ENCODE peak calls at places on chromosome 9, in eight cellular contexts. One of them, this sample, is unnamed.

GRCh38 chr9:87512321-87512720 is 14.7 kb downstream of the DAPK1 start:
- DNase-seq in astrocyte of the spinal cord: no peak
- DNase-seq in Calu3: no peak
- DNase-seq in cardiac fibroblast: no peak
- DNase-seq in WTC11: no peak
- DNase-seq in lung: no peak
- DNase-seq in AG09319: no peak
- DNase-seq in body of pancreas: no peak
- DNase-seq in this sample: no peak

GRCh38 chr9:99031319-99031718 is 73.6 kb upstream of the TGFBR1 start:
- DNase-seq in WTC11: no peak
- DNase-seq in body of pancreas: no peak
- DNase-seq in AG09319: no peak
- DNase-seq in astrocyte of the spinal cord: no peak
- DNase-seq in cardiac fibroblast: no peak
- DNase-seq in Calu3: no peak
- DNase-seq in lung: no peak
- DNase-seq in this sample: no peak

GRCh38 chr9:21964925-21965385 is 29.2 kb downstream of the CDKN2A start:
- DNase-seq in Calu3: peak; percentile 56
- DNase-seq in astrocyte of the spinal cord: peak; percentile 61
- DNase-seq in body of pancreas: peak; percentile 57
- DNase-seq in lung: peak; percentile 39
- DNase-seq in cardiac fibroblast: peak; percentile 81
- DNase-seq in WTC11: no peak
- DNase-seq in AG09319: no peak
- DNase-seq in this sample: no peak

GRCh38 chr9:125411171-125411756 is 149.6 kb downstream of the GAPVD1 start:
- DNase-seq in AG09319: no peak
- DNase-seq in cardiac fibroblast: no peak
- DNase-seq in WTC11: no peak
- DNase-seq in astrocyte of the spinal cord: no peak
- DNase-seq in body of pancreas: no peak
- DNase-seq in Calu3: no peak
- DNase-seq in lung: no peak
- DNase-seq in this sample: no peak

GRCh38 chr9:111959468-111959941 is 62.9 kb downstream of the UGCG start:
- DNase-seq in body of pancreas: peak; percentile 69
- DNase-seq in WTC11: no peak
- DNase-seq in astrocyte of the spinal cord: peak; percentile 69
- DNase-seq in AG09319: peak; percentile 59
- DNase-seq in Calu3: peak; percentile 62
- DNase-seq in cardiac fibroblast: peak; percentile 79
- DNase-seq in lung: no peak
- DNase-seq in this sample: no peak

GRCh38 chr9:118094387-118094786 is 390.2 kb downstream of the TLR4 start:
- DNase-seq in astrocyte of the spinal cord: no peak
- DNase-seq in WTC11: no peak
- DNase-seq in lung: no peak
- DNase-seq in body of pancreas: no peak
- DNase-seq in cardiac fibroblast: no peak
- DNase-seq in Calu3: no peak
- DNase-seq in AG09319: no peak
- DNase-seq in this sample: no peak

GRCh38 chr9:93820667-93821306 is 134.4 kb downstream of the BARX1 start:
- DNase-seq in Calu3: peak; percentile 6
- DNase-seq in cardiac fibroblast: no peak
- DNase-seq in AG09319: no peak
- DNase-seq in body of pancreas: no peak
- DNase-seq in lung: no peak
- DNase-seq in astrocyte of the spinal cord: no peak
- DNase-seq in WTC11: peak; percentile 60
- DNase-seq in this sample: no peak

GRCh38 chr9:116278326-116278725 is 124.7 kb downstream of the PAPPA start:
- DNase-seq in astrocyte of the spinal cord: peak; percentile 28
- DNase-seq in body of pancreas: no peak
- DNase-seq in Calu3: no peak
- DNase-seq in lung: no peak
- DNase-seq in AG09319: no peak
- DNase-seq in WTC11: no peak
- DNase-seq in cardiac fibroblast: peak; percentile 34
- DNase-seq in this sample: no peak

GRCh38 chr9:25814023-25814422 is 135.8 kb upstream of the TUSC1 start:
- DNase-seq in lung: no peak
- DNase-seq in cardiac fibroblast: no peak
- DNase-seq in Calu3: no peak
- DNase-seq in astrocyte of the spinal cord: no peak
- DNase-seq in WTC11: no peak
- DNase-seq in body of pancreas: no peak
- DNase-seq in AG09319: no peak
- DNase-seq in this sample: no peak

GRCh38 chr9:18185196-18185595 is 288.8 kb upstream of the ADAMTSL1 start:
- DNase-seq in body of pancreas: no peak
- DNase-seq in lung: no peak
- DNase-seq in Calu3: peak; percentile 11
- DNase-seq in AG09319: no peak
- DNase-seq in WTC11: no peak
- DNase-seq in cardiac fibroblast: no peak
- DNase-seq in astrocyte of the spinal cord: no peak
- DNase-seq in this sample: no peak

GRCh38 chr9:35726876-35727438 is 5.0 kb downstream of the TLN1 start:
- DNase-seq in lung: no peak
- DNase-seq in WTC11: no peak
- DNase-seq in cardiac fibroblast: peak; percentile 68
- DNase-seq in Calu3: no peak
- DNase-seq in body of pancreas: no peak
- DNase-seq in AG09319: no peak
- DNase-seq in astrocyte of the spinal cord: peak; percentile 48
- DNase-seq in this sample: no peak
- TF ChIP-seq CTCF in lung: no peak
- TF ChIP-seq CTCF in WTC11: no peak
- TF ChIP-seq CTCF in cardiac fibroblast: peak; percentile 9
- TF ChIP-seq CTCF in Calu3: no peak
- TF ChIP-seq CTCF in body of pancreas: no peak
- TF ChIP-seq CTCF in AG09319: peak; percentile 27
- TF ChIP-seq CTCF in astrocyte of the spinal cord: peak; percentile 18
- TF ChIP-seq CTCF in this sample: peak; percentile 7

GRCh38 chr9:16575142-16575877 is 295.2 kb downstream of the BNC2 start:
- DNase-seq in cardiac fibroblast: peak; percentile 30
- DNase-seq in body of pancreas: no peak
- DNase-seq in Calu3: no peak
- DNase-seq in lung: no peak
- DNase-seq in WTC11: no peak
- DNase-seq in astrocyte of the spinal cord: no peak
- DNase-seq in AG09319: peak; percentile 10
- DNase-seq in this sample: no peak
- TF ChIP-seq CTCF in cardiac fibroblast: no peak
- TF ChIP-seq CTCF in body of pancreas: no peak
- TF ChIP-seq CTCF in Calu3: no peak
- TF ChIP-seq CTCF in lung: no peak
- TF ChIP-seq CTCF in WTC11: no peak
- TF ChIP-seq CTCF in astrocyte of the spinal cord: no peak
- TF ChIP-seq CTCF in AG09319: peak; percentile 22
- TF ChIP-seq CTCF in this sample: no peak

DNA sequence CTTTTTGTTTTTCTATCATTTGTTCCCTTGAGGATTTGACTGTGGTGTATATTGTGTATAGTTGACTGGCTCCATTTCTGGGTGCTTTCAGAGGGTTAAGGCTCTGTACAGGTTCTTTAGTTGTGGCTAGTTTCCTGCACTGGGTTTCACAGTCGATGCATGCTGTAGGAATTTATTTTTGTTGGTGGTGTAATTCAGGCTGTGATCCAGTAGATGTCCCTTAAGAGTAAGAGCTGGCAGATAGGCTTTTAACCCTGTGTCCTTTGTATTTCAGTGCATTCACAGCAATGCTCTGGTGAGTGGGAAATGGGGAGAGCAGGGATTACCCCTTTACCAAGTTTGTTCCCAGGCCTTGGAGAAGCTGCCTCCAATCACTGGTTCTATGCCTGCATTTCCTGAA is 112.9 kb downstream of the SPATA31D1 start:
- DNase-seq in astrocyte of the spinal cord: no peak
- DNase-seq in Calu3: no peak
- DNase-seq in WTC11: no peak
- DNase-seq in cardiac fibroblast: no peak
- DNase-seq in AG09319: no peak
- DNase-seq in body of pancreas: no peak
- DNase-seq in lung: no peak
- DNase-seq in this sample: no peak
- TF ChIP-seq CTCF in astrocyte of the spinal cord: no peak
- TF ChIP-seq CTCF in Calu3: no peak
- TF ChIP-seq CTCF in WTC11: no peak
- TF ChIP-seq CTCF in cardiac fibroblast: peak; percentile 12
- TF ChIP-seq CTCF in AG09319: no peak
- TF ChIP-seq CTCF in body of pancreas: no peak
- TF ChIP-seq CTCF in lung: no peak
- TF ChIP-seq CTCF in this sample: peak; percentile 9

DNA sequence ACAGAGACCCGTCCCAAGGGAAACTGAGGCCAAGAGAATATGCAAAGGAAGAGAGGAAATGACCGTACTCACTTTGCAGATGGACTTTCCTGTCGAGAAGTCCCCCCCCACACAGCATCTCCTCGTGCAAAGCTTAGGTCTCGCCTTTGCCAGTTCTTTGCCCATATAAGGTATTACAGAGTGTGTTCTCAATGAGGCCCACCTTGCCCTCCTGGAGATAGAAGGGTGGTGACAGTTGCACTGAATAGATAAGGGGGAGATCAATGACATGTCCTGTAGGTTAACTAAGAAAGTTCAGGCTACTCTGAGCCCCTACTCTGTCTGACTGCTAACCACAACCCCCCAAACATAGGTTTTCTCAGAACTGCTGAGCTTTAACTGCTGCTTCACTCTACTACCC is 68.2 kb upstream of the SPTLC1 start:
- DNase-seq in AG09319: no peak
- DNase-seq in cardiac fibroblast: no peak
- DNase-seq in Calu3: no peak
- DNase-seq in body of pancreas: no peak
- DNase-seq in astrocyte of the spinal cord: no peak
- DNase-seq in WTC11: no peak
- DNase-seq in lung: no peak
- DNase-seq in this sample: no peak
- TF ChIP-seq CTCF in AG09319: no peak
- TF ChIP-seq CTCF in cardiac fibroblast: no peak
- TF ChIP-seq CTCF in Calu3: no peak
- TF ChIP-seq CTCF in body of pancreas: no peak
- TF ChIP-seq CTCF in astrocyte of the spinal cord: no peak
- TF ChIP-seq CTCF in WTC11: no peak
- TF ChIP-seq CTCF in lung: no peak
- TF ChIP-seq CTCF in this sample: no peak

GRCh38 chr9:89564257-89564878 is 40.4 kb upstream of the GADD45G start:
- DNase-seq in body of pancreas: no peak
- DNase-seq in lung: no peak
- DNase-seq in cardiac fibroblast: peak; percentile 9
- DNase-seq in astrocyte of the spinal cord: no peak
- DNase-seq in Calu3: peak; percentile 38
- DNase-seq in WTC11: peak; percentile 63
- DNase-seq in AG09319: no peak
- DNase-seq in this sample: no peak
- TF ChIP-seq CTCF in body of pancreas: no peak
- TF ChIP-seq CTCF in lung: no peak
- TF ChIP-seq CTCF in cardiac fibroblast: peak; percentile 5
- TF ChIP-seq CTCF in astrocyte of the spinal cord: peak; percentile 14
- TF ChIP-seq CTCF in Calu3: no peak
- TF ChIP-seq CTCF in WTC11: peak; percentile 29
- TF ChIP-seq CTCF in AG09319: no peak
- TF ChIP-seq CTCF in this sample: no peak

GRCh38 chr9:19642256-19642655 is 146.6 kb downstream of the SLC24A2 start:
- DNase-seq in WTC11: no peak
- DNase-seq in cardiac fibroblast: peak; percentile 5
- DNase-seq in lung: no peak
- DNase-seq in body of pancreas: no peak
- DNase-seq in AG09319: no peak
- DNase-seq in Calu3: no peak
- DNase-seq in astrocyte of the spinal cord: no peak
- DNase-seq in this sample: no peak

GRCh38 chr9:19637084-19637483 is 151.8 kb downstream of the SLC24A2 start:
- DNase-seq in astrocyte of the spinal cord: no peak
- DNase-seq in AG09319: no peak
- DNase-seq in WTC11: no peak
- DNase-seq in lung: no peak
- DNase-seq in Calu3: no peak
- DNase-seq in body of pancreas: no peak
- DNase-seq in cardiac fibroblast: no peak
- DNase-seq in this sample: no peak

GRCh38 chr9:19643875-19644274 is 145.0 kb downstream of the SLC24A2 start:
- DNase-seq in lung: no peak
- DNase-seq in WTC11: no peak
- DNase-seq in astrocyte of the spinal cord: no peak
- DNase-seq in cardiac fibroblast: no peak
- DNase-seq in body of pancreas: no peak
- DNase-seq in AG09319: no peak
- DNase-seq in Calu3: no peak
- DNase-seq in this sample: no peak

GRCh38 chr9:19640023-19640422 is 148.8 kb downstream of the SLC24A2 start:
- DNase-seq in astrocyte of the spinal cord: no peak
- DNase-seq in Calu3: no peak
- DNase-seq in AG09319: no peak
- DNase-seq in WTC11: no peak
- DNase-seq in lung: no peak
- DNase-seq in body of pancreas: no peak
- DNase-seq in cardiac fibroblast: no peak
- DNase-seq in this sample: no peak

DNA sequence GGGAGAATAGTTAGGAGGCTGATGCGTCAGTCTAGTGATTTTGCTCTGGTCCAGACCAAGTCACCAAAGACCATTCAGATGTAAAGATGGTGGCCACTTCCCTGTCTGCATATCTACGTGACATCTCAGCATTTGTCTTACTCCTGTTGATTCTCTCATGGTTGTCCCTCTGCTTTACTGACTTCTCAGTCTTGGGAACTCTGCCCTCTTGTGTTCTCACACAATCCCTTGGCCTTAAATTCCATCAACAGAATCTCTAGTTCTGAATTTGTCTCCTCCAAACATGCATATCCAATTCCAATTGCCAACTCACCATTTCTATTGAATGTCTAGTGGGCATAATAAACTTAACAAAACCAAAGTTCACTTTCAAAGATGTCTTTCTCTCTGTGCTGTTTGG is 147.8 kb downstream of the SLC24A2 start:
- DNase-seq in WTC11: no peak
- DNase-seq in cardiac fibroblast: peak; percentile 27
- DNase-seq in body of pancreas: no peak
- DNase-seq in AG09319: no peak
- DNase-seq in astrocyte of the spinal cord: no peak
- DNase-seq in lung: no peak
- DNase-seq in Calu3: no peak
- DNase-seq in this sample: no peak
- TF ChIP-seq CTCF in WTC11: no peak
- TF ChIP-seq CTCF in cardiac fibroblast: no peak
- TF ChIP-seq CTCF in body of pancreas: no peak
- TF ChIP-seq CTCF in AG09319: no peak
- TF ChIP-seq CTCF in astrocyte of the spinal cord: no peak
- TF ChIP-seq CTCF in lung: no peak
- TF ChIP-seq CTCF in Calu3: no peak
- TF ChIP-seq CTCF in this sample: no peak